ENCODE peak calls at places on chromosomes 6 and 20, in seven cellular contexts. O, H, R, N, U, Z and F are unnamed samples.

GRCh38 chr6:116246089-116246488 is 7.8 kb downstream of the TSPYL4 start:
- DNase-seq in O (no peak), H (peak), R (no peak), N (no peak), U (no peak), Z (peak), F (no peak)

GRCh38 chr6:69719602-69720193 is 77.1 kb downstream of the LMBRD1 start:
- DNase-seq in O (peak), H (peak), R (no peak), N (peak), U (no peak), Z (peak), F (no peak)

GRCh38 chr20:57439432-57439831 is 48.2 kb downstream of the RBM38 start:
- DNase-seq in O (no peak), H (no peak), R (peak), N (no peak), U (no peak), Z (no peak), F (no peak)

GRCh38 chr6:95083506-95083905 is 493.8 kb upstream of the MANEA start:
- DNase-seq in O (no peak), H (no peak), R (peak), N (no peak), U (no peak), Z (no peak), F (no peak)

GRCh38 chr6:62285612-62286469 is at the start of gene KHDRBS2:
- DNase-seq in O (peak), H (no peak), R (peak), N (peak), U (no peak), Z (no peak), F (peak)

GRCh38 chr20:17223553-17223952 is 3.3 kb upstream of the PCSK2 start:
- DNase-seq in O (no peak), H (no peak), R (no peak), N (no peak), U (no peak), Z (no peak), F (no peak)

GRCh38 chr6:142292191-142292924 is 9.4 kb upstream of the ADGRG6 start:
- DNase-seq in O (no peak), H (no peak), R (no peak), N (no peak), U (no peak), Z (no peak), F (no peak)

GRCh38 chr20:62918137-62918536 is 8.2 kb downstream of the DIDO1 start:
- DNase-seq in O (no peak), H (no peak), R (no peak), N (no peak), U (no peak), Z (no peak), F (no peak)

GRCh38 chr6:143337201-143337949 is 113.1 kb downstream of the ADAT2 start:
- DNase-seq in O (peak), H (peak), R (peak), N (peak), U (peak), Z (no peak), F (peak)

GRCh38 chr20:50958733-50959542 is at the start of gene MOCS3:
- DNase-seq in O (peak), H (peak), R (peak), N (peak), U (peak), Z (peak), F (peak)

GRCh38 chr6:44556046-44556445 is 168.5 kb downstream of the CDC5L start:
- DNase-seq in O (no peak), H (no peak), R (no peak), N (no peak), U (no peak), Z (no peak), F (no peak)

GRCh38 chr6:30450908-30451818 is 38.1 kb upstream of the HLA-E start:
- DNase-seq in O (peak), H (peak), R (peak), N (peak), U (peak), Z (peak), F (peak)

GRCh38 chr6:106889692-106890091 is 84.8 kb downstream of the CD24 start:
- DNase-seq in O (no peak), H (no peak), R (no peak), N (no peak), U (no peak), Z (no peak), F (no peak)

GRCh38 chr6:149363154-149363553 is 36.9 kb upstream of the SUMO4 start:
- DNase-seq in O (no peak), H (no peak), R (no peak), N (no peak), U (no peak), Z (no peak), F (no peak)

GRCh38 chr6:167577891-167578361 is 248.8 kb upstream of the AFDN start:
- DNase-seq in O (peak), H (no peak), R (no peak), N (no peak), U (no peak), Z (no peak), F (no peak)

GRCh38 chr6:4486543-4487319 is 289.5 kb upstream of the CDYL start:
- DNase-seq in O (peak), H (no peak), R (no peak), N (no peak), U (no peak), Z (no peak), F (no peak)

GRCh38 chr20:40811660-40812414 is 122.8 kb upstream of the MAFB start:
- DNase-seq in O (peak), H (no peak), R (no peak), N (no peak), U (no peak), Z (no peak), F (no peak)

GRCh38 chr6:132084811-132085509 is 133.8 kb upstream of the CCN2 start:
- DNase-seq in O (no peak), H (peak), R (no peak), N (no peak), U (no peak), Z (peak), F (no peak)

GRCh38 chr6:13338038-13338437 is 9.7 kb upstream of the TBC1D7 start:
- DNase-seq in O (no peak), H (no peak), R (no peak), N (no peak), U (no peak), Z (no peak), F (no peak)

GRCh38 chr6:120992257-120992656 is 342.0 kb downstream of the TBC1D32 start:
- DNase-seq in O (no peak), H (no peak), R (no peak), N (no peak), U (no peak), Z (no peak), F (no peak)

GRCh38 chr20:2578430-2579192 is 42.2 kb downstream of the TMC2 start:
- DNase-seq in O (no peak), H (no peak), R (no peak), N (no peak), U (no peak), Z (no peak), F (no peak)

GRCh38 chr6:93176070-93176469 is 243.3 kb downstream of the EPHA7 start:
- DNase-seq in O (no peak), H (no peak), R (no peak), N (no peak), U (no peak), Z (no peak), F (no peak)

GRCh38 chr6:32835167-32835893 is 3.2 kb downstream of the TAP2 start:
- DNase-seq in O (no peak), H (no peak), R (no peak), N (no peak), U (no peak), Z (no peak), F (no peak)

GRCh38 chr6:871503-871902 is 178.6 kb upstream of the EXOC2 start:
- DNase-seq in O (no peak), H (no peak), R (no peak), N (no peak), U (no peak), Z (no peak), F (no peak)

GRCh38 chr6:137163732-137164318 is 9.6 kb downstream of the IL22RA2 start:
- DNase-seq in O (peak), H (no peak), R (no peak), N (no peak), U (no peak), Z (no peak), F (no peak)

GRCh38 chr20:10094566-10095173 is 59.9 kb downstream of the ANKEF1 start:
- DNase-seq in O (no peak), H (no peak), R (no peak), N (no peak), U (no peak), Z (peak), F (no peak)

GRCh38 chr6:90715093-90715655 is 128.3 kb upstream of the MAP3K7 start:
- DNase-seq in O (no peak), H (peak), R (no peak), N (no peak), U (no peak), Z (peak), F (no peak)

GRCh38 chr20:48295445-48295903 is 510.2 kb upstream of the SULF2 start:
- DNase-seq in O (peak), H (peak), R (no peak), N (peak), U (peak), Z (peak), F (no peak)

GRCh38 chr20:53642196-53643030 is 48.8 kb upstream of the ZNF217 start:
- DNase-seq in O (peak), H (peak), R (no peak), N (peak), U (peak), Z (no peak), F (no peak)

GRCh38 chr6:92126088-92126487 is 1293.3 kb downstream of the EPHA7 start:
- DNase-seq in O (no peak), H (no peak), R (no peak), N (no peak), U (no peak), Z (no peak), F (no peak)

GRCh38 chr20:34621383-34622367 is 55.2 kb downstream of the PIGU start:
- DNase-seq in O (peak), H (peak), R (no peak), N (no peak), U (no peak), Z (peak), F (no peak)

GRCh38 chr20:1383621-1384404 is 9.0 kb downstream of the FKBP1A start:
- DNase-seq in O (no peak), H (no peak), R (no peak), N (no peak), U (no peak), Z (no peak), F (no peak)

GRCh38 chr6:136034422-136034821 is 182.9 kb downstream of the PDE7B start:
- DNase-seq in O (no peak), H (no peak), R (no peak), N (no peak), U (no peak), Z (no peak), F (no peak)
- TF ChIP-seq CTCF in O (peak), H (no peak), R (no peak), N (peak), U (no peak), Z (no peak), F (no peak)

GRCh38 chr6:48678390-48678789 is 567.4 kb upstream of the PTCHD4 start:
- DNase-seq in O (no peak), H (no peak), R (no peak), N (no peak), U (no peak), Z (no peak), F (no peak)
- TF ChIP-seq CTCF in O (no peak), H (no peak), R (no peak), N (no peak), U (no peak), Z (no peak), F (no peak)

DNA sequence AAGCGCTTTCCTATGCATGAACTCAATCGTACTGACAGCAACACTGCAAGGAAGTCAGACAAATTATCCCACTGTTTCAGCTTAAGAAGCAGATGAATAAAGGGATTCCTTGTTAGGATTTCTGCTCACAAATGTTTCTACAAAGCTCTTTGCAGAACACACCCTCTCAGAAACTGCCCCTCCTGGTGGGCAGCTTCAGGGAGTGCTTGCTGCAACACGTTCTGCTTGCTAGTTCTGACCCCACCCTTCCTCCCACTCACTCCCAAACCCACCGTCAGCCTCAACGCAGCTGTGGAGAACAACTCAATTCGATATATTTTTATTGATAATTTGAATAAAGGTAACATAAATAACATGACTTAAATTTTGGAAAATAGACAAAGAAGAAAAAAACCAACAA is 250.8 kb upstream of the PRDM1 start:
- DNase-seq in O (peak), H (peak), R (no peak), N (peak), U (peak), Z (peak), F (no peak)
- TF ChIP-seq CTCF in O (peak), H (peak), R (no peak), N (peak), U (peak), Z (peak), F (peak)

GRCh38 chr6:82783587-82784253 is 281.9 kb downstream of the UBE3D start:
- DNase-seq in O (peak), H (no peak), R (no peak), N (peak), U (no peak), Z (no peak), F (no peak)
- TF ChIP-seq CTCF in O (peak), H (no peak), R (no peak), N (peak), U (peak), Z (no peak), F (no peak)

GRCh38 chr6:3432416-3432815 is 24.4 kb downstream of the SLC22A23 start:
- DNase-seq in O (no peak), H (no peak), R (no peak), N (no peak), U (no peak), Z (no peak), F (no peak)

GRCh38 chr6:3428700-3429099 is 28.1 kb downstream of the SLC22A23 start:
- DNase-seq in O (no peak), H (no peak), R (no peak), N (no peak), U (no peak), Z (no peak), F (no peak)

GRCh38 chr6:3431994-3432393 is 24.9 kb downstream of the SLC22A23 start:
- DNase-seq in O (no peak), H (no peak), R (no peak), N (no peak), U (no peak), Z (no peak), F (no peak)

GRCh38 chr6:3428247-3428646 is 28.6 kb downstream of the SLC22A23 start:
- DNase-seq in O (no peak), H (no peak), R (no peak), N (no peak), U (no peak), Z (no peak), F (no peak)

GRCh38 chr6:3433005-3433404 is 23.8 kb downstream of the SLC22A23 start:
- DNase-seq in O (no peak), H (no peak), R (no peak), N (no peak), U (no peak), Z (no peak), F (no peak)
- TF ChIP-seq CTCF in O (no peak), H (no peak), R (no peak), N (no peak), U (no peak), Z (no peak), F (no peak)

GRCh38 chr20:32510120-32510600 is 75.0 kb downstream of the NOL4L start:
- DNase-seq in O (peak), H (no peak), R (no peak), N (no peak), U (no peak), Z (no peak), F (no peak)

GRCh38 chr20:32507998-32508774 is 76.9 kb downstream of the NOL4L start:
- DNase-seq in O (peak), H (no peak), R (no peak), N (no peak), U (no peak), Z (no peak), F (no peak)

GRCh38 chr20:32510601-32511357 is 74.4 kb downstream of the NOL4L start:
- DNase-seq in O (peak), H (no peak), R (no peak), N (no peak), U (peak), Z (no peak), F (no peak)

GRCh38 chr20:32508775-32509119 is 76.4 kb downstream of the NOL4L start:
- DNase-seq in O (peak), H (no peak), R (no peak), N (no peak), U (no peak), Z (no peak), F (no peak)

DNA sequence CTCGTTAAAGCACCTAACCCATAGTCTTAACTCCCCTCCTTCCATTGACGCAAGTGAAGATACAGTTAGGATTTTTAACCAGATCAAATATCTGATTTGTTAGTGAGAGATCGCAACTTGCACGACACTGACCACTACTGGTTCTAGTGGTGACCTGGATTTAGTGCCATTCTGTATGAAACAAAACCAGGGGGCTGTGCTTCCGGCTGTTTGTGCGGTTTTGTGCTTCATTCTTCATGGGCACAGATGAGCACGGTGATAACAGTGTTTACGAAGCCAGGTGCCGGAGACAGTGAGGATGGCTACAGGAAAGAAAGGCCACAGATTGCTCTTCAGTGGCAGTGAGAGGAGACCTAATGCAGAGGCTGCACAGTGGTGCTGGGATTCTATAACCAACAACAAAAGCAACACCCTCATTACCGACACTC is 75.5 kb downstream of the NOL4L start:
- DNase-seq in O (peak), H (peak), R (no peak), N (no peak), U (peak), Z (peak), F (peak)
- TF ChIP-seq CTCF in O (peak), H (peak), R (no peak), N (peak), U (no peak), Z (no peak), F (peak)

GRCh38 chr6:108557494-108558371 is 3.0 kb upstream of the FOXO3 start:
- DNase-seq in O (peak), H (peak), R (peak), N (peak), U (peak), Z (peak), F (peak)
- TF ChIP-seq CTCF in O (peak), H (peak), R (peak), N (peak), U (peak), Z (no peak), F (peak)

DNA sequence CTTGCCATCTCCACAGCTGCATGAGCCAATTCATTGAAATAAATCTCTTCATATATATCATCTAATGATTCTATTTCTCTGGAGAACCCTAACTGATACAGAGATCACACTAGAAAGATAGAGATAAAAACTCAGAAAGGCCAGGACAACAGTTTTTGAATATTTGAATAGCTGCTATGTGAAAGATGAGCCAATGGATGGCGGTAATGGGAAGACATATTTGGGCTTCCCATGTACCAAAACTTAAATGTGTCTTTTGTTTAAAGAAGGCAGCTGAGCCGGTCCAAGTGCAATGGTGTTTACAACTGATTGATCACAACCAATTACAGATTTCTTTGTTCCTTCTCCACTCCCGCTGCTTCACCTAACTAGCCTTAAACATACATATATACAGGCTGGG is 35.1 kb downstream of the SGK1 start:
- DNase-seq in O (no peak), H (no peak), R (no peak), N (no peak), U (no peak), Z (peak), F (no peak)
- TF ChIP-seq CTCF in O (no peak), H (no peak), R (no peak), N (no peak), U (no peak), Z (no peak), F (no peak)

GRCh38 chr6:39823187-39823815 is 31.1 kb downstream of the DAAM2 start:
- DNase-seq in O (no peak), H (no peak), R (peak), N (no peak), U (no peak), Z (peak), F (no peak)
- TF ChIP-seq CTCF in O (no peak), H (no peak), R (no peak), N (no peak), U (no peak), Z (no peak), F (no peak)

GRCh38 chr6:18680842-18681241 is 293.7 kb downstream of the RNF144B start:
- DNase-seq in O (no peak), H (no peak), R (no peak), N (no peak), U (no peak), Z (no peak), F (no peak)
- TF ChIP-seq CTCF in O (peak), H (no peak), R (no peak), N (peak), U (no peak), Z (no peak), F (no peak)